ENCODE peak calls at places on chromosomes 11 and 22, in six cellular contexts. Z, A, S, Q, T and C are unnamed samples.

GRCh38 chr11:75777461-75778110 is 9.0 kb downstream of the DGAT2 start:
- DNase-seq in Z (peak; percentile 8), A (no peak), S (no peak), Q (no peak), T (no peak), C (no peak)

GRCh38 chr11:85171648-85172257 is 455.4 kb downstream of the DLG2 start:
- DNase-seq in Z (no peak), A (no peak), S (no peak), Q (no peak), T (no peak), C (no peak)

GRCh38 chr22:16915711-16916110 is 90.5 kb upstream of the XKR3 start:
- DNase-seq in Z (no peak), A (no peak), S (no peak), Q (no peak), T (no peak), C (no peak)

GRCh38 chr11:45652781-45653180 is 12.6 kb downstream of the CHST1 start:
- DNase-seq in Z (peak; percentile 55), A (no peak), S (no peak), Q (no peak), T (peak; percentile 62), C (no peak)

GRCh38 chr22:11253000-11253511 is 4274.9 kb upstream of the OR11H1 start:
- DNase-seq in Z (no peak), A (no peak), S (no peak), Q (no peak), T (peak; percentile 52), C (no peak)

GRCh38 chr22:36385491-36386350 is 2.0 kb downstream of the MYH9 start:
- DNase-seq in Z (no peak), A (no peak), S (no peak), Q (no peak), T (peak; percentile 90), C (no peak)

GRCh38 chr11:104968856-104969776 is 742 bp upstream of the CASP4 start:
- DNase-seq in Z (peak; percentile 55), A (peak; percentile 47), S (no peak), Q (no peak), T (no peak), C (peak; percentile 59)

GRCh38 chr11:107928046-107928766 is at the start of gene RAB39A:
- DNase-seq in Z (peak; percentile 90), A (peak; percentile 19), S (peak; percentile 51), Q (peak; percentile 36), T (peak; percentile 86), C (peak; percentile 97)

GRCh38 chr22:33105501-33105911 is 47.3 kb upstream of the SYN3 start:
- DNase-seq in Z (peak; percentile 38), A (no peak), S (no peak), Q (no peak), T (no peak), C (no peak)

GRCh38 chr22:35629406-35630234 is 12.5 kb upstream of the MB start:
- DNase-seq in Z (peak; percentile 97), A (peak; percentile 94), S (peak; percentile 94), Q (no peak), T (peak; percentile 91), C (no peak)

GRCh38 chr11:120432056-120433018 is 79.2 kb upstream of the GRIK4 start:
- DNase-seq in Z (peak; percentile 98), A (peak; percentile 35), S (peak; percentile 95), Q (no peak), T (no peak), C (no peak)

GRCh38 chr22:48712558-48712957 is 1115.1 kb downstream of the BRD1 start:
- DNase-seq in Z (no peak), A (no peak), S (no peak), Q (no peak), T (peak; percentile 44), C (no peak)

GRCh38 chr11:73563539-73564200 is 34.2 kb downstream of the FAM168A start:
- DNase-seq in Z (no peak), A (no peak), S (no peak), Q (no peak), T (no peak), C (no peak)

GRCh38 chr11:122367809-122368231 is 251.8 kb upstream of the BLID start:
- DNase-seq in Z (peak; percentile 41), A (peak; percentile 44), S (peak; percentile 45), Q (no peak), T (peak; percentile 67), C (no peak)

GRCh38 chr11:67302571-67303131 is 679 bp upstream of the SSH3 start:
- DNase-seq in Z (peak; percentile 35), A (peak; percentile 55), S (no peak), Q (no peak), T (peak; percentile 80), C (peak; percentile 55)

GRCh38 chr11:2137202-2138071 is 1.8 kb downstream of the IGF2 start:
- DNase-seq in Z (peak; percentile 46), A (peak; percentile 74), S (peak; percentile 37), Q (no peak), T (no peak), C (peak; percentile 65)

GRCh38 chr11:2135018-2135569 is 4.1 kb downstream of the IGF2 start:
- DNase-seq in Z (no peak), A (no peak), S (no peak), Q (no peak), T (no peak), C (no peak)

GRCh38 chr11:2136952-2137201 is 2.3 kb downstream of the IGF2 start:
- DNase-seq in Z (no peak), A (no peak), S (no peak), Q (no peak), T (no peak), C (no peak)

GRCh38 chr11:2135648-2136201 is 3.5 kb downstream of the IGF2 start:
- DNase-seq in Z (no peak), A (no peak), S (no peak), Q (no peak), T (no peak), C (no peak)

DNA sequence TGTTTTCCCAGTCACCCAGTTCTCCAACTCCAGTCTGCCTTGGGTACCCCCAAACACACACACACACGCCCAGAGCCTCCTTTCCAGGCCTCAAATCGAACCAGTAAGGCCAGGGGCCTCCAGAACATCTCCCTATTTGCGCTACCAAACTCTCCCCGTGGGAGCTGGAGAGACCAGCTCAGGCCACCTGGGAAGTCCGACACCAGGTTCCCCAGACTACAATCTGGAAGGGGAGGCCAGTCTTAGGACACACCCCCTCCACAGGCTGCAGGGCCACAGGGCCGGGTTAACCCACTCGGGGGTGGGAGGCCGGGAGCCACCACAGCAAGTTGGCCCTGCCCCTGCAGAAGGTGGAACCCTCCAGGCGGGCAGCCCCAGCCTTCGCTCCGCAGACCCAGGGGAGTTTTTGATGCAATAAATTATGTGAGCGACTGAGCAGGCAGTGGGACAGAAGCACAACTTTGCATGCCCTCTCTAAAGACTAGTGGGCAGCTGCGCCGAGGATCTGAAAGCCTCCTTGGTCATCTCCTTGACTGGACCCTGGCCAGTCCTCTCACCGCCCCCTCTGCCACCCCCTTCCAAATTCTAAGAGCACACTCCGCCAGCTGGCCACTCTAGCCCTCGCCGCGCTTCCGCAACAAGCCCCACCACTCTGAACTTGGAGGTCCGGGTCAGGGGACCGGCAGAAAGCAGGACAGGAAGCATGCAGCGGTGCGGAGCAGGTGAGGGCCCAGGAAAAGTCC is 2.8 kb downstream of the IGF2 start:
- DNase-seq in Z (no peak), A (no peak), S (no peak), Q (no peak), T (no peak), C (no peak)
- H3K4me3 ChIP-seq in Z (no peak overlapping the region), A (no peak overlapping the region), S (peak overlapping the region; percentile 44), Q (no peak overlapping the region), T (no peak overlapping the region), C (no peak overlapping the region)

DNA sequence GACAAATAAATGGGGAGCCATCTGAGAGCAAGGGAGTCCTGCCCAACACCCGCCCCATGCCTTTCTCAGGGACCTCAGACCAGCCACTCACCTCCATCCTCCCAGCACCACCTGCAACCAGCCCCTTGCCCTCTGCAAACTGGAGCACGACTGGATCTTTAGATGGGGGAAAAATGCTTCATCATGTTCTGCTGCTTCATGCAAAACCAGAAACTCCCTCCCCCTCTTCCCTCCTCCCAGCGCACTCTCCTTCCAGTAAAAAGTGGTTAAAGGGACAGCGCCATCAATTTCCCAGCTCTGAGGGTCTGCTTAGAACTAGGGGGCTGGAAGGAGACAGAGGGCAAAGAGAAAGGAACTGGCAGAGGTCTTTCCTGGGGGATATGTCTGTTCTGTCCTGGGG is 2.1 kb upstream of the NEFH start:
- DNase-seq in Z (no peak), A (no peak), S (no peak), Q (no peak), T (no peak), C (no peak)
- TF ChIP-seq CTCF in Z (no peak), A (no peak), S (no peak), Q (no peak), T (no peak), C (no peak)

DNA sequence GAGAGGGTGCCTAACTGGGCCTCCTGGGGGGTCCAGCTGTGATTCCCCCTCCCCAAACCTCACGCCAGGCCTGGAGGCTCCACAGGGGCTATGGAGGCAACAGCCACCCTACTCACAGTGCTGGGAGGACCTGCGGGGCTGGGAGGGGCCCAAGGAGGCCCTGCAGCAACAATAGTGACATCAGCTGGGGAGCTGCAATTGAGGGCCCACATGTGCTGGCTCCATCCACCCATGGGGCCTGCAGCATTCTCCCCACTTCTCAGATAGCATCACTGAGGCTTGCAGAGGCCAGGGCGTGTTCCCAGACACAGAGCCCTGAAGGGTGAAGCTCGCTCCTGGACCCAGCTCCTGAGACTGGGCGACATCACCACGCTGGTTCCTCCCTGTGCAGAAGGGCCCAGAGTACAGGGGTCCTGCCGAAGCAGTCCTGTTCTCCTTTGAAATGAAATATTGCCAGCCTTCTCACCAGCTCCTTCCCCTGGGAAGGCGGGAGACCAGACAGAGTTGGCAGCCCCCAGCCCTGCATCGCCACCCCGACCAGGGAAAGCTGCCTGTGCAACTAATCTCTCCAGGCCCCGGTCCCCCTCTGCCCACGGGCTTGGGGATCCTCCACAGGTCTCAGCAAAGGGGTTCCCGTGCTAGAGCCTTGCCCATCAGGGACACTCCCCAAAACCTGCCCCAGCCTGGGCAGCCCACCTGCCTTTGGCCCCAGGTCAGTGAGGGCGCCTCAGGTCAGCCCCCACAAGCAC is 8.9 kb upstream of the TBX1 start:
- DNase-seq in Z (no peak), A (no peak), S (no peak), Q (no peak), T (no peak), C (no peak)
- H3K4me3 ChIP-seq in Z (no peak overlapping the region), A (no peak overlapping the region), S (no peak overlapping the region), Q (no peak overlapping the region), T (no peak overlapping the region), C (no peak overlapping the region)

GRCh38 chr11:114239632-114240224 is 56.5 kb upstream of the NNMT start:
- DNase-seq in Z (no peak), A (no peak), S (no peak), Q (no peak), T (no peak), C (no peak)

GRCh38 chr11:114233755-114234154 is 62.4 kb upstream of the NNMT start:
- DNase-seq in Z (peak; percentile 35), A (no peak), S (no peak), Q (no peak), T (no peak), C (no peak)

GRCh38 chr11:114232400-114233070 is 63.7 kb upstream of the NNMT start:
- DNase-seq in Z (no peak), A (no peak), S (no peak), Q (no peak), T (no peak), C (no peak)

GRCh38 chr11:114237321-114238280 is 58.6 kb upstream of the NNMT start:
- DNase-seq in Z (no peak), A (no peak), S (no peak), Q (no peak), T (no peak), C (no peak)

DNA sequence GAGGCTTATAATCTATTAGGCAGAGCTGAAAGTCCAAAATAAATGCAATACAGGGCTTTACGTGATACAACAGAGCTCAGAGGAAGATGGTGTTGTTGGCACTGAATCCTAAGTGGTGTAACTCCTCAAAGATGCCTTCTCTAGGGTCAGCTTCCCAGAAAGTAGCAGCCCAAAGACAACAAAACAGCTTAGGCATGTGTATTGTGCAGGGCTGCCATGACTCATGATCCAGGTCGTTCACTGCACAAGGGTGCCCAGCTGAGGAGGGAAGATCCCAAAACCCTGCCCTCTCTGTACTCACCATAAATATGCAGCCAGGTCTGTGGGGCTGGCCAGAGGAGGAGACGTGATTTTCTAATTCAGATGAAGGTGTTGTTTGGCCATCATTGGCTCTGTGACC is 59.4 kb upstream of the NNMT start:
- DNase-seq in Z (peak; percentile 81), A (no peak), S (no peak), Q (no peak), T (no peak), C (no peak)
- TF ChIP-seq CTCF in Z (no peak), A (no peak), S (no peak), Q (no peak), T (no peak), C (no peak)